ENCODE peak calls at places on chromosomes 2 and 18, in four cellular contexts. E is hepatocyte, U is BE2C, A is gastrocnemius medialis. F is an unnamed sample.

GRCh38 chr2:6053711-6054393 is 361.7 kb downstream of the SOX11 start:
- DNase-seq in E (no peak), U (no peak), A (no peak), F (no peak)

GRCh38 chr2:121005512-121005911 is 269.8 kb downstream of the GLI2 start:
- DNase-seq in E (no peak), U (no peak), A (no peak), F (no peak)

GRCh38 chr18:22019193-22019592 is 150.2 kb upstream of the GATA6 start:
- DNase-seq in E (no peak), U (no peak), A (no peak), F (no peak)

GRCh38 chr2:140457483-140457882 is 1673.3 kb downstream of the LRP1B start:
- DNase-seq in E (no peak), U (no peak), A (no peak), F (no peak)

GRCh38 chr18:24837065-24837464 is 376.6 kb downstream of the HRH4 start:
- DNase-seq in E (peak), U (no peak), A (no peak), F (no peak)

GRCh38 chr2:237952851-237953250 is 14.0 kb upstream of the UBE2F start:
- DNase-seq in E (no peak), U (no peak), A (no peak), F (no peak)

GRCh38 chr2:235670974-235671787 is 177.3 kb downstream of the AGAP1 start:
- DNase-seq in E (peak), U (no peak), A (no peak), F (peak)

GRCh38 chr2:177553176-177553909 is 160.8 kb downstream of the AGPS start:
- DNase-seq in E (peak), U (no peak), A (no peak), F (no peak)

GRCh38 chr2:178111743-178112142 is 494 bp upstream of the RBM45 start:
- DNase-seq in E (no peak), U (no peak), A (no peak), F (no peak)

GRCh38 chr2:190815223-190815622 is 65.4 kb upstream of the GLS start:
- DNase-seq in E (no peak), U (no peak), A (no peak), F (no peak)

GRCh38 chr2:109352898-109353689 is 224.1 kb downstream of the SH3RF3 start:
- DNase-seq in E (no peak), U (no peak), A (peak), F (no peak)

GRCh38 chr2:99819766-99820165 is 322.6 kb downstream of the AFF3 start:
- DNase-seq in E (no peak), U (no peak), A (no peak), F (no peak)

GRCh38 chr2:105798595-105798994 is 53.9 kb downstream of the NCK2 start:
- DNase-seq in E (no peak), U (no peak), A (no peak), F (no peak)

GRCh38 chr2:41782306-41783158 is 265.3 kb upstream of the PKDCC start:
- DNase-seq in E (peak), U (peak), A (no peak), F (peak)

GRCh38 chr2:231820786-231821303 is 34.6 kb downstream of the COPS7B start:
- DNase-seq in E (no peak), U (no peak), A (no peak), F (no peak)

GRCh38 chr2:134137182-134137595 is 116.7 kb upstream of the MGAT5 start:
- DNase-seq in E (no peak), U (no peak), A (no peak), F (no peak)

GRCh38 chr2:96869281-96869823 is 528 bp downstream of the SEMA4C start:
- DNase-seq in E (peak), U (peak), A (no peak), F (peak)
- TF ChIP-seq CTCF in E (no peak), U (no peak), A (peak), F (peak)

DNA sequence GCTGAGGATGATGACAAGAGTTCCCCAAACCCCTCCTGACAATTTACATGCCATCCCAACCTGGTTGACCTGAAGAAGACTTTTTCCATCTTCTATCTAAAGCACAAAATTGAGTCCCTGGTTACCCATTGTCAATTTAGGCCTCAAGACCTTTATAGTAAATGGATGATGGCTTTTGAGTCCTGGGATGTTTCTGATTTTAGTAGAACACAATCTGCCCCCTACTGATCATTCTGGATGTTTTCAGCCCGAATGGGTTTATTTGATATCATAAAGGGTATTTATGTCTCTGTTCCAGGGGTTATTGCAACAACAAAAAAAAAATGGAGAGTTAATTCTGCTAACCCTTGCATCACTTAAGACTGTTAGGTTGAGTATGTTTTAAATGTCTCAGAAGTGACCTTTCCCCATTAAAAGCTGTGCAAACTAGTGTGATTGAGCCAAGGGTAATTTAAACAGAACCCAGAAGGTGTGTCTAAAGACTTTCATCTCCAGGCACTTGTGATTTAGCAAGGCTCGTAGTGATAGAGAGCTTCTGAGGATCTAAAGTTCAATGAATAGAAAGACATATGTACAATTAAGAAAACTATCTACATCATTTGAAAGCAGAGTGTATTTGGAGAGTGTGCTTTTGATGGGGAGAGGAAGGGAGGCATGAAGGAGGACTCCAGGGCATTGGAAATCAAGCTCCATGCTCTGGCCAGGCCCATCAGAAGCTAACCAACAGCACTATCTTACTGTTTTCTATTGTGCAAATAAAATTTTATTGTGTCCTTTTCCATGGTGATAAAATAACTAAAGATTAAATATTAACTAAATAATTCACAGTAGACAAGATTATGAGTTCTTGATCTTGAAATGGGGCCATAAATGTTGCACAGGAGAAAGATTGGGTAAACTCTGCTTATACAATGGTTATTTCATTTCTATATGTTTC is 96.6 kb upstream of the NOSTRIN start:
- DNase-seq in E (peak), U (no peak), A (no peak), F (no peak)
- TF ChIP-seq CTCF in E (peak), U (peak), A (no peak), F (peak)

DNA sequence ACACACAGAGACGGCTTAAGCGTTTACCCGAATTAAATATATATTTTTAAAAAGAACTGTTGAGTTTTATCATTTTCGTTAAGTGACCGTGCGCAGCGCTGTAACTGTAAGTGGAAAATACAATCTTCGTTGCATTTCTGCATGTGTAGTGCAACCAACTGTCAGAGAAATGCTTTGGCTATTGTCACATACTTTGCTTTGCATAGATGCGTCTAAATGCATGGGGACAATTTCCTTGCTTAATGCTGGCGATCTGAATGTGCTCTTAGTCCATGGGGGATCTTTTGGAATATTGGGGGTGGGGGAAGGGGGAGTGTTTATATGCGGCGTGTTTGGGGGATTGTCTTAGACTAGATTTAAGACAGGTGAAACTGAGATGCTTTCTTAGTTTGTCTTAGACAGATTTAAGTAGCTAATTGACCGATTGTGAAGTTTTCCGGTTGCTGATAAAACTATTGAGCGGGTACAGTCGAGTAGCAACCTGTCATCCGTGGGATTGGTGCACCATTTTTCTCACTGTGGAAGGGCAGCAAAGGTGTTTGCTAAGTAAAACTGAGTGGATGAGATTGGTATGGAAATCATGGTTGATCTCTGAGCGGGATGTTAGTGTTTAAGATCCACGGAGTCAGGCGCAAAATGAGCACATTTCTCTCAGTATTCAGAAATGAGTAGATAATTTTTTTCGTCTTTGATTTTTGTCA is 467 bp downstream of the VSNL1 start:
- DNase-seq in E (no peak), U (no peak), A (no peak), F (no peak)
- TF ChIP-seq CTCF in E (peak), U (no peak), A (no peak), F (no peak)

GRCh38 chr2:74762789-74763188 is 71.1 kb upstream of the HK2 start:
- DNase-seq in E (no peak), U (peak), A (no peak), F (no peak)
- TF ChIP-seq CTCF in E (peak), U (peak), A (no peak), F (no peak)

GRCh38 chr2:223991611-223992010 is 34.3 kb downstream of the MRPL44 start:
- DNase-seq in E (no peak), U (no peak), A (no peak), F (no peak)

GRCh38 chr2:223995569-223995968 is 38.3 kb downstream of the MRPL44 start:
- DNase-seq in E (no peak), U (no peak), A (no peak), F (no peak)

GRCh38 chr2:223989860-223990237 is 32.6 kb downstream of the MRPL44 start:
- DNase-seq in E (no peak), U (no peak), A (no peak), F (no peak)

GRCh38 chr2:223994562-223995162 is 37.4 kb downstream of the MRPL44 start:
- DNase-seq in E (no peak), U (no peak), A (no peak), F (no peak)

GRCh38 chr2:223993634-223994232 is 36.5 kb downstream of the MRPL44 start:
- DNase-seq in E (peak), U (peak), A (no peak), F (peak)
- TF ChIP-seq CTCF in E (peak), U (peak), A (peak), F (peak)

DNA sequence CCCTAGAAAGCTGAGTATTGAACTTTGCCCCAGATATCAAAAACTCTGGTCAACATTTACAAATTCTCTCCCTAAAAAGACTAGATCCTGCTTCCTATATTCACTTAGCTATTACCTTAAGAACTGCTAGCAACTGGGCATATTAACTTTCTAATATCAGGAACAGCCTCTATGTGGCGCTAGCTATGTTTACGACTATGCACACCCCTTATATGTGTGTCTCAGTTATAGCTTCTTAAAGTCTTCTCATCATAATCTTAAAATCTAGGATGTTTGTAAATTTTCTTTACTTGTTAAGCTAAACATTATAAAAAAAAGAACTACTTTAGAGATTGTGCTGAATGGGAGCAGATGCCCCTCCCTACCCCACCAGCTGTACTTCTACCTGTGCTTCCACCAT is 1.7 kb upstream of the STAMBP start:
- DNase-seq in E (peak), U (no peak), A (no peak), F (no peak)
- TF ChIP-seq CTCF in E (peak), U (peak), A (no peak), F (no peak)

GRCh38 chr2:226802573-226802972 is 3.0 kb upstream of the IRS1 start:
- DNase-seq in E (peak), U (no peak), A (no peak), F (no peak)
- TF ChIP-seq CTCF in E (peak), U (peak), A (peak), F (peak)